ENCODE peak calls at places on chromosomes 16 and 17, in six cellular contexts. One of them, this sample, is unnamed. For H3K4me1, the result is how much of the 10 kb centered on the place peaks cover.

GRCh38 chr17:56770427-56770826 is 63.3 kb downstream of the C17orf67 start:
- DNase-seq in heart right ventricle: no peak
- DNase-seq in gastrocnemius medialis: no peak
- DNase-seq in endodermal cell: no peak
- DNase-seq in heart left ventricle: no peak
- DNase-seq in A549: no peak
- DNase-seq in this sample: no peak

GRCh38 chr17:20234266-20234665 is 225.1 kb downstream of the SPECC1 start:
- DNase-seq in endodermal cell: no peak
- DNase-seq in gastrocnemius medialis: no peak
- DNase-seq in heart right ventricle: no peak
- DNase-seq in A549: no peak
- DNase-seq in heart left ventricle: no peak
- DNase-seq in this sample: no peak

GRCh38 chr17:58788199-58788598 is 32.5 kb downstream of the PPM1E start:
- DNase-seq in heart right ventricle: no peak
- DNase-seq in endodermal cell: no peak
- DNase-seq in A549: no peak
- DNase-seq in heart left ventricle: no peak
- DNase-seq in gastrocnemius medialis: no peak
- DNase-seq in this sample: no peak

GRCh38 chr16:78800535-78800934 is 701.1 kb downstream of the WWOX start:
- DNase-seq in endodermal cell: no peak
- DNase-seq in heart right ventricle: no peak
- DNase-seq in gastrocnemius medialis: no peak
- DNase-seq in heart left ventricle: no peak
- DNase-seq in A549: no peak
- DNase-seq in this sample: no peak

GRCh38 chr17:61064087-61064951 is 335.3 kb upstream of the TBX2 start:
- DNase-seq in heart right ventricle: no peak
- DNase-seq in A549: no peak
- DNase-seq in endodermal cell: no peak
- DNase-seq in gastrocnemius medialis: no peak
- DNase-seq in heart left ventricle: no peak
- DNase-seq in this sample: no peak

GRCh38 chr16:74679983-74680382 is 13.3 kb upstream of the RFWD3 start:
- DNase-seq in heart right ventricle: no peak
- DNase-seq in endodermal cell: no peak
- DNase-seq in heart left ventricle: no peak
- DNase-seq in gastrocnemius medialis: no peak
- DNase-seq in A549: no peak
- DNase-seq in this sample: no peak

GRCh38 chr17:78920528-78920927 is 4.7 kb downstream of the TIMP2 start:
- DNase-seq in gastrocnemius medialis: no peak
- DNase-seq in heart right ventricle: no peak
- DNase-seq in A549: no peak
- DNase-seq in endodermal cell: no peak
- DNase-seq in heart left ventricle: no peak
- DNase-seq in this sample: no peak

GRCh38 chr17:34254146-34254545 is 939 bp upstream of the CCL2 start:
- DNase-seq in heart left ventricle: no peak
- DNase-seq in gastrocnemius medialis: peak
- DNase-seq in A549: no peak
- DNase-seq in endodermal cell: no peak
- DNase-seq in heart right ventricle: no peak
- DNase-seq in this sample: no peak

GRCh38 chr17:78360371-78361226 is 722 bp upstream of the SOCS3 start:
- DNase-seq in heart left ventricle: peak
- DNase-seq in gastrocnemius medialis: peak
- DNase-seq in endodermal cell: peak
- DNase-seq in A549: peak
- DNase-seq in heart right ventricle: peak
- DNase-seq in this sample: peak

GRCh38 chr16:14268073-14268472 is 197.0 kb downstream of the MRTFB start:
- DNase-seq in gastrocnemius medialis: no peak
- DNase-seq in heart left ventricle: no peak
- DNase-seq in heart right ventricle: no peak
- DNase-seq in endodermal cell: no peak
- DNase-seq in A549: no peak
- DNase-seq in this sample: no peak

GRCh38 chr17:80375186-80375585 is 39.8 kb upstream of the ENDOV start:
- DNase-seq in endodermal cell: no peak
- DNase-seq in gastrocnemius medialis: no peak
- DNase-seq in heart left ventricle: no peak
- DNase-seq in A549: no peak
- DNase-seq in heart right ventricle: no peak
- DNase-seq in this sample: no peak

GRCh38 chr17:72122002-72122310 is 1.1 kb downstream of the SOX9 start:
- DNase-seq in A549: peak
- DNase-seq in gastrocnemius medialis: no peak
- DNase-seq in heart left ventricle: no peak
- DNase-seq in heart right ventricle: no peak
- DNase-seq in endodermal cell: no peak
- DNase-seq in this sample: no peak

GRCh38 chr16:89344846-89345577 is 127.5 kb downstream of the ZNF778 start:
- DNase-seq in gastrocnemius medialis: no peak
- DNase-seq in endodermal cell: no peak
- DNase-seq in A549: no peak
- DNase-seq in heart right ventricle: no peak
- DNase-seq in heart left ventricle: no peak
- DNase-seq in this sample: no peak

GRCh38 chr16:14510939-14511797 is 118.9 kb downstream of the PARN start:
- DNase-seq in heart left ventricle: no peak
- DNase-seq in endodermal cell: no peak
- DNase-seq in A549: no peak
- DNase-seq in heart right ventricle: no peak
- DNase-seq in gastrocnemius medialis: no peak
- DNase-seq in this sample: no peak

GRCh38 chr17:40017422-40018080 is 2.3 kb downstream of the CSF3 start:
- DNase-seq in endodermal cell: peak
- DNase-seq in A549: no peak
- DNase-seq in heart left ventricle: peak
- DNase-seq in gastrocnemius medialis: peak
- DNase-seq in heart right ventricle: peak
- DNase-seq in this sample: no peak

GRCh38 chr17:4530799-4531730 is 24.1 kb downstream of the MYBBP1A start:
- DNase-seq in heart left ventricle: no peak
- DNase-seq in heart right ventricle: peak
- DNase-seq in endodermal cell: peak
- DNase-seq in gastrocnemius medialis: no peak
- DNase-seq in A549: no peak
- DNase-seq in this sample: no peak

GRCh38 chr17:44320066-44320465 is 4.6 kb downstream of the SLC25A39 start:
- DNase-seq in gastrocnemius medialis: no peak
- DNase-seq in A549: no peak
- DNase-seq in endodermal cell: peak
- DNase-seq in heart left ventricle: no peak
- DNase-seq in heart right ventricle: no peak
- DNase-seq in this sample: no peak

GRCh38 chr17:19411641-19412040 is 609 bp downstream of the RNF112 start:
- DNase-seq in endodermal cell: peak
- DNase-seq in heart right ventricle: no peak
- DNase-seq in heart left ventricle: no peak
- DNase-seq in A549: no peak
- DNase-seq in gastrocnemius medialis: no peak
- DNase-seq in this sample: no peak

GRCh38 chr17:28579526-28579925 is 2.8 kb upstream of the ALDOC start:
- DNase-seq in heart left ventricle: no peak
- DNase-seq in endodermal cell: no peak
- DNase-seq in heart right ventricle: no peak
- DNase-seq in gastrocnemius medialis: no peak
- DNase-seq in A549: no peak
- DNase-seq in this sample: no peak

GRCh38 chr16:53849994-53850393 is 146.0 kb downstream of the FTO start:
- DNase-seq in gastrocnemius medialis: no peak
- DNase-seq in endodermal cell: no peak
- DNase-seq in heart left ventricle: no peak
- DNase-seq in heart right ventricle: no peak
- DNase-seq in A549: no peak
- DNase-seq in this sample: no peak

GRCh38 chr16:67333315-67333714 is 6.7 kb downstream of the LRRC36 start:
- DNase-seq in heart left ventricle: no peak
- DNase-seq in heart right ventricle: no peak
- DNase-seq in A549: no peak
- DNase-seq in endodermal cell: no peak
- DNase-seq in gastrocnemius medialis: no peak
- DNase-seq in this sample: no peak

GRCh38 chr17:57957120-57957850 is 2.1 kb upstream of the CUEDC1 start:
- DNase-seq in A549: no peak
- DNase-seq in endodermal cell: peak
- DNase-seq in gastrocnemius medialis: no peak
- DNase-seq in heart right ventricle: no peak
- DNase-seq in heart left ventricle: peak
- DNase-seq in this sample: peak

GRCh38 chr17:11928436-11928835 is 68.8 kb downstream of the ZNF18 start:
- DNase-seq in endodermal cell: no peak
- DNase-seq in A549: no peak
- DNase-seq in gastrocnemius medialis: no peak
- DNase-seq in heart right ventricle: no peak
- DNase-seq in heart left ventricle: no peak
- DNase-seq in this sample: no peak

GRCh38 chr17:11921296-11921695 is 76.0 kb downstream of the ZNF18 start:
- DNase-seq in heart left ventricle: no peak
- DNase-seq in gastrocnemius medialis: no peak
- DNase-seq in endodermal cell: no peak
- DNase-seq in heart right ventricle: no peak
- DNase-seq in A549: no peak
- DNase-seq in this sample: no peak

GRCh38 chr17:11922634-11923033 is 74.6 kb downstream of the ZNF18 start:
- DNase-seq in heart left ventricle: no peak
- DNase-seq in gastrocnemius medialis: no peak
- DNase-seq in A549: no peak
- DNase-seq in endodermal cell: no peak
- DNase-seq in heart right ventricle: no peak
- DNase-seq in this sample: no peak

DNA sequence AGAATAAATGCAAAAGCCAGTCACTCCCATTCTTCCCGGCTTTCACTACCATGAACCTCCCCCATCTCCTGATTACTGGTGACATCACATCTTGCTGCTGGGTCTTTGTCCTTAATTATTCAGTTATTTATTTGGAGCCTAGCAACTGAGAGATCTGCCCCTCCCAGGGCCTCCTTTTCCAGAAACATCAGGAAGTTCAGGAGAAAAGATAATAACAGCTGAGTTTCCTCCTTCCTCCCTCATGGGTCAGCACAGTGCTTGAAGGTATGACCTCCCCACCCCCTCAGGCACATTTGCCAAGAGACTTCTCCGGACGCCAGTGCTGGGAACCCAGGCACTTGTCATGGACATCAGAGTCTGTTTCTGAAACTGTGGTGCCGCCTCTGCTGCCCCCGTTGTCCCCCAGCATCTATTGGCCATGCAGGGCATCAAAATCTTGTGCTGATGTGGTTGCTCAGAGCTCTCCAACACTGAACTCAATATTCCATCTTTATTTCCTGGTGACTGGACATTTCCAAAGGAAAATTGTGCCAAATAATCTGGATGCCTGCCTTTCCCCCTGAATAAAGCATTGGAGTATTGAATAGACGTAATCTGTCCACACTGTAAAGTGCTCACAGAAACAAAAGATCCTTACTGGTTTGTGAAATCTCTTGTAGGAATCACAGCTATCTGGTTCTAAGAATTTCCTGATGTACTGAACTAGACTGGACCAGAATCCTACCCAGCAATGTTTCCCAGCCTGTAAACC is 71.8 kb downstream of the ZNF18 start:
- DNase-seq in heart right ventricle: peak
- DNase-seq in endodermal cell: no peak
- DNase-seq in gastrocnemius medialis: no peak
- DNase-seq in heart left ventricle: peak
- DNase-seq in A549: no peak
- DNase-seq in this sample: no peak
- H3K4me1 ChIP-seq in heart right ventricle: under half
- H3K4me1 ChIP-seq in endodermal cell: under half
- H3K4me1 ChIP-seq in gastrocnemius medialis: under half
- H3K4me1 ChIP-seq in heart left ventricle: under half
- H3K4me1 ChIP-seq in A549: under half
- H3K4me1 ChIP-seq in this sample: under half

GRCh38 chr16:50183316-50183715 is 30.2 kb downstream of the TENT4B start:
- DNase-seq in A549: no peak
- DNase-seq in heart right ventricle: no peak
- DNase-seq in gastrocnemius medialis: no peak
- DNase-seq in heart left ventricle: no peak
- DNase-seq in endodermal cell: no peak
- DNase-seq in this sample: no peak
- H3K4me1 ChIP-seq in A549: half or more
- H3K4me1 ChIP-seq in heart right ventricle: under half
- H3K4me1 ChIP-seq in gastrocnemius medialis: under half
- H3K4me1 ChIP-seq in heart left ventricle: under half
- H3K4me1 ChIP-seq in endodermal cell: under half
- H3K4me1 ChIP-seq in this sample: under half

GRCh38 chr17:50914510-50914849 is 48.3 kb upstream of the TOB1 start:
- DNase-seq in endodermal cell: peak
- DNase-seq in heart left ventricle: no peak
- DNase-seq in A549: no peak
- DNase-seq in heart right ventricle: no peak
- DNase-seq in gastrocnemius medialis: no peak
- DNase-seq in this sample: no peak

GRCh38 chr17:50916708-50917417 is 50.7 kb upstream of the TOB1 start:
- DNase-seq in endodermal cell: peak
- DNase-seq in heart left ventricle: peak
- DNase-seq in heart right ventricle: peak
- DNase-seq in gastrocnemius medialis: no peak
- DNase-seq in A549: no peak
- DNase-seq in this sample: no peak

GRCh38 chr17:50917418-50917743 is 51.2 kb upstream of the TOB1 start:
- DNase-seq in A549: no peak
- DNase-seq in heart right ventricle: no peak
- DNase-seq in gastrocnemius medialis: no peak
- DNase-seq in endodermal cell: no peak
- DNase-seq in heart left ventricle: no peak
- DNase-seq in this sample: no peak

GRCh38 chr17:50918071-50918932 is 52.1 kb upstream of the TOB1 start:
- DNase-seq in A549: no peak
- DNase-seq in gastrocnemius medialis: no peak
- DNase-seq in heart left ventricle: peak
- DNase-seq in endodermal cell: peak
- DNase-seq in heart right ventricle: no peak
- DNase-seq in this sample: no peak

GRCh38 chr17:50916026-50916707 is 50.0 kb upstream of the TOB1 start:
- DNase-seq in heart left ventricle: no peak
- DNase-seq in heart right ventricle: no peak
- DNase-seq in gastrocnemius medialis: no peak
- DNase-seq in A549: no peak
- DNase-seq in endodermal cell: no peak
- DNase-seq in this sample: no peak
- H3K4me1 ChIP-seq in heart left ventricle: under half
- H3K4me1 ChIP-seq in heart right ventricle: half or more
- H3K4me1 ChIP-seq in gastrocnemius medialis: under half
- H3K4me1 ChIP-seq in A549: half or more
- H3K4me1 ChIP-seq in endodermal cell: under half
- H3K4me1 ChIP-seq in this sample: half or more

DNA sequence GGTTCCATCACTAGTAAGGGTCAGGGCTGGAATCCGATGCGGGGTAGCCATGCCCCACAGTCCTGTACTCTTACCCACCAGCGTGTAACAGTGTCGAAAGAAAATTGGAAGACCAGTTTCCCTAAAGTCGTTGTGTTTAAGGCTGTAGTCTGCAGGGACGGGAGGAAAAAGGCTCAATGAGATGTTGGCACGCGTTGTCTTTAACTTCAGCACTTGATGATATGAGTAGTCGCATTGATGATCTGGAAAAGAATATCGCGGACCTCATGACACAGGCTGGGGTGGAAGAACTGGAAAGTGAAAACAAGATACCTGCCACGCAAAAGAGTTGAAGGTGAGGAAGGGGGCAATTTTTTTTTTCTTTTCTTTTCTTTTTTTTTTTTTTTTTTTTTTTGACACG is 1.3 kb downstream of the HSBP1 start:
- DNase-seq in A549: no peak
- DNase-seq in endodermal cell: no peak
- DNase-seq in heart right ventricle: no peak
- DNase-seq in gastrocnemius medialis: no peak
- DNase-seq in heart left ventricle: no peak
- DNase-seq in this sample: no peak
- H3K4me1 ChIP-seq in A549: under half
- H3K4me1 ChIP-seq in endodermal cell: under half
- H3K4me1 ChIP-seq in heart right ventricle: half or more
- H3K4me1 ChIP-seq in gastrocnemius medialis: under half
- H3K4me1 ChIP-seq in heart left ventricle: under half
- H3K4me1 ChIP-seq in this sample: under half